ENCODE peak calls at places on chromosome 22, in seven cellular contexts. One of them, this sample, is unnamed.

GRCh38 chr22:27475548-27475897 is 326.0 kb downstream of the MN1 start:
- DNase-seq in endothelial cell: no peak
- DNase-seq in AG10803: no peak
- DNase-seq in A172: peak; percentile 22
- DNase-seq in stimulated activated naive CD4-positive, alpha-beta T cell: no peak
- DNase-seq in heart right ventricle: no peak
- DNase-seq in fibroblast of the conjunctiva: no peak
- DNase-seq in this sample: no peak

GRCh38 chr22:25747245-25747944 is 5.4 kb downstream of the MYO18B start:
- DNase-seq in endothelial cell: no peak
- DNase-seq in AG10803: peak; percentile 94
- DNase-seq in A172: peak; percentile 97
- DNase-seq in stimulated activated naive CD4-positive, alpha-beta T cell: no peak
- DNase-seq in heart right ventricle: no peak
- DNase-seq in fibroblast of the conjunctiva: peak; percentile 79
- DNase-seq in this sample: no peak

GRCh38 chr22:40044870-40045834 is 50.4 kb downstream of the FAM83F start:
- DNase-seq in endothelial cell: peak; percentile 75
- DNase-seq in AG10803: no peak
- DNase-seq in A172: peak; percentile 7
- DNase-seq in stimulated activated naive CD4-positive, alpha-beta T cell: peak; percentile 69
- DNase-seq in heart right ventricle: peak; percentile 59
- DNase-seq in fibroblast of the conjunctiva: no peak
- DNase-seq in this sample: peak; percentile 86

GRCh38 chr22:44436656-44437492 is 61.2 kb downstream of the RTL6 start:
- DNase-seq in endothelial cell: no peak
- DNase-seq in AG10803: no peak
- DNase-seq in A172: no peak
- DNase-seq in stimulated activated naive CD4-positive, alpha-beta T cell: no peak
- DNase-seq in heart right ventricle: no peak
- DNase-seq in fibroblast of the conjunctiva: no peak
- DNase-seq in this sample: no peak

GRCh38 chr22:25405854-25406509 is 158.5 kb upstream of the GRK3 start:
- DNase-seq in endothelial cell: no peak
- DNase-seq in AG10803: no peak
- DNase-seq in A172: no peak
- DNase-seq in stimulated activated naive CD4-positive, alpha-beta T cell: no peak
- DNase-seq in heart right ventricle: no peak
- DNase-seq in fibroblast of the conjunctiva: no peak
- DNase-seq in this sample: no peak

GRCh38 chr22:19631899-19632670 is 82.2 kb upstream of the SEPTIN5 start:
- DNase-seq in endothelial cell: peak; percentile 63
- DNase-seq in AG10803: peak; percentile 32
- DNase-seq in A172: peak; percentile 7
- DNase-seq in stimulated activated naive CD4-positive, alpha-beta T cell: no peak
- DNase-seq in heart right ventricle: no peak
- DNase-seq in fibroblast of the conjunctiva: peak; percentile 10
- DNase-seq in this sample: peak; percentile 78

GRCh38 chr22:25472382-25472781 is 92.1 kb upstream of the GRK3 start:
- DNase-seq in endothelial cell: no peak
- DNase-seq in AG10803: no peak
- DNase-seq in A172: no peak
- DNase-seq in stimulated activated naive CD4-positive, alpha-beta T cell: no peak
- DNase-seq in heart right ventricle: no peak
- DNase-seq in fibroblast of the conjunctiva: no peak
- DNase-seq in this sample: no peak

GRCh38 chr22:50530280-50530856 is 556 bp upstream of the TYMP start:
- DNase-seq in endothelial cell: no peak
- DNase-seq in AG10803: peak; percentile 83
- DNase-seq in A172: no peak
- DNase-seq in stimulated activated naive CD4-positive, alpha-beta T cell: no peak
- DNase-seq in heart right ventricle: peak; percentile 83
- DNase-seq in fibroblast of the conjunctiva: peak; percentile 48
- DNase-seq in this sample: peak; percentile 52

GRCh38 chr22:49705631-49706352 is 121.9 kb downstream of the BRD1 start:
- DNase-seq in endothelial cell: no peak
- DNase-seq in AG10803: no peak
- DNase-seq in A172: no peak
- DNase-seq in stimulated activated naive CD4-positive, alpha-beta T cell: peak; percentile 45
- DNase-seq in heart right ventricle: no peak
- DNase-seq in fibroblast of the conjunctiva: no peak
- DNase-seq in this sample: no peak

GRCh38 chr22:50621948-50622722 is 5.8 kb downstream of the ARSA start:
- DNase-seq in endothelial cell: no peak
- DNase-seq in AG10803: no peak
- DNase-seq in A172: no peak
- DNase-seq in stimulated activated naive CD4-positive, alpha-beta T cell: peak; percentile 45
- DNase-seq in heart right ventricle: no peak
- DNase-seq in fibroblast of the conjunctiva: no peak
- DNase-seq in this sample: peak; percentile 63

GRCh38 chr22:29072193-29072978 is 449 bp upstream of the KREMEN1 start:
- DNase-seq in endothelial cell: peak; percentile 83
- DNase-seq in AG10803: peak; percentile 61
- DNase-seq in A172: peak; percentile 28
- DNase-seq in stimulated activated naive CD4-positive, alpha-beta T cell: peak; percentile 84
- DNase-seq in heart right ventricle: peak; percentile 82
- DNase-seq in fibroblast of the conjunctiva: no peak
- DNase-seq in this sample: peak; percentile 92

GRCh38 chr22:39728236-39728860 is 157.8 kb downstream of the CACNA1I start:
- DNase-seq in endothelial cell: no peak
- DNase-seq in AG10803: no peak
- DNase-seq in A172: no peak
- DNase-seq in stimulated activated naive CD4-positive, alpha-beta T cell: no peak
- DNase-seq in heart right ventricle: no peak
- DNase-seq in fibroblast of the conjunctiva: no peak
- DNase-seq in this sample: no peak

GRCh38 chr22:25736378-25737011 is 5.5 kb upstream of the MYO18B start:
- DNase-seq in endothelial cell: no peak
- DNase-seq in AG10803: no peak
- DNase-seq in A172: no peak
- DNase-seq in stimulated activated naive CD4-positive, alpha-beta T cell: peak; percentile 51
- DNase-seq in heart right ventricle: no peak
- DNase-seq in fibroblast of the conjunctiva: no peak
- DNase-seq in this sample: no peak

GRCh38 chr22:46297151-46297819 is 615 bp downstream of the GTSE1 start:
- DNase-seq in endothelial cell: peak; percentile 35
- DNase-seq in AG10803: peak; percentile 34
- DNase-seq in A172: peak; percentile 13
- DNase-seq in stimulated activated naive CD4-positive, alpha-beta T cell: no peak
- DNase-seq in heart right ventricle: no peak
- DNase-seq in fibroblast of the conjunctiva: no peak
- DNase-seq in this sample: peak; percentile 67

GRCh38 chr22:35102663-35103062 is 36.7 kb downstream of the ISX start:
- DNase-seq in endothelial cell: no peak
- DNase-seq in AG10803: peak; percentile 8
- DNase-seq in A172: peak; percentile 37
- DNase-seq in stimulated activated naive CD4-positive, alpha-beta T cell: no peak
- DNase-seq in heart right ventricle: no peak
- DNase-seq in fibroblast of the conjunctiva: no peak
- DNase-seq in this sample: peak; percentile 25

GRCh38 chr22:46461566-46462180 is 75.7 kb downstream of the CELSR1 start:
- DNase-seq in endothelial cell: no peak
- DNase-seq in AG10803: no peak
- DNase-seq in A172: no peak
- DNase-seq in stimulated activated naive CD4-positive, alpha-beta T cell: no peak
- DNase-seq in heart right ventricle: no peak
- DNase-seq in fibroblast of the conjunctiva: no peak
- DNase-seq in this sample: no peak

GRCh38 chr22:27476729-27477128 is 324.8 kb downstream of the MN1 start:
- DNase-seq in endothelial cell: no peak
- DNase-seq in AG10803: peak; percentile 67
- DNase-seq in A172: peak; percentile 78
- DNase-seq in stimulated activated naive CD4-positive, alpha-beta T cell: no peak
- DNase-seq in heart right ventricle: no peak
- DNase-seq in fibroblast of the conjunctiva: no peak
- DNase-seq in this sample: no peak

GRCh38 chr22:46148336-46148735 is 2.0 kb upstream of the PPARA start:
- DNase-seq in endothelial cell: no peak
- DNase-seq in AG10803: no peak
- DNase-seq in A172: no peak
- DNase-seq in stimulated activated naive CD4-positive, alpha-beta T cell: no peak
- DNase-seq in heart right ventricle: no peak
- DNase-seq in fibroblast of the conjunctiva: no peak
- DNase-seq in this sample: no peak